ENCODE peak calls at places on chromosomes 7 and 10, in six cellular contexts. A is heart right ventricle, F is testis, U is mucosa of descending colon, E is GM23248, S is upper lobe of right lung. N is an unnamed sample. For H3K9me3, the result is how much of the 10 kb centered on the place peaks cover.

GRCh38 chr10:12943425-12943824 is 58.1 kb downstream of the CCDC3 start:
- DNase-seq in A (no peak), F (no peak), U (no peak), E (no peak), S (no peak), N (no peak)

GRCh38 chr7:134562136-134562535 is 13.2 kb downstream of the AKR1B15 start:
- DNase-seq in A (no peak), F (peak), U (no peak), E (peak), S (no peak), N (peak)

GRCh38 chr10:5944389-5945202 is 32.7 kb downstream of the IL15RA start:
- DNase-seq in A (no peak), F (peak), U (peak), E (peak), S (no peak), N (peak)

GRCh38 chr7:101915000-101915399 is 97.6 kb downstream of the CUX1 start:
- DNase-seq in A (peak), F (no peak), U (no peak), E (no peak), S (peak), N (no peak)

GRCh38 chr10:101843032-101843991 is at the start of gene KCNIP2:
- DNase-seq in A (peak), F (peak), U (no peak), E (no peak), S (peak), N (no peak)

GRCh38 chr10:110184363-110184762 is 23.0 kb upstream of the MXI1 start:
- DNase-seq in A (no peak), F (no peak), U (no peak), E (no peak), S (no peak), N (no peak)

GRCh38 chr7:127252380-127252718 is 392 bp downstream of the GRM8 start:
- DNase-seq in A (no peak), F (no peak), U (no peak), E (no peak), S (no peak), N (no peak)

GRCh38 chr7:33725111-33725510 is 180.2 kb upstream of the BMPER start:
- DNase-seq in A (no peak), F (no peak), U (no peak), E (no peak), S (no peak), N (no peak)

GRCh38 chr7:88013981-88014380 is 79.9 kb downstream of the ADAM22 start:
- DNase-seq in A (no peak), F (no peak), U (no peak), E (no peak), S (no peak), N (no peak)

GRCh38 chr7:77497079-77497478 is 40.0 kb upstream of the PTPN12 start:
- DNase-seq in A (no peak), F (no peak), U (no peak), E (no peak), S (no peak), N (no peak)

GRCh38 chr10:48466611-48467240 is 138.1 kb downstream of the ARHGAP22 start:
- DNase-seq in A (no peak), F (peak), U (no peak), E (no peak), S (peak), N (no peak)

GRCh38 chr7:104857458-104858425 is 156.3 kb upstream of the KMT2E start:
- DNase-seq in A (no peak), F (no peak), U (no peak), E (no peak), S (no peak), N (no peak)

GRCh38 chr7:32588657-32589056 is 93.4 kb downstream of the AVL9 start:
- DNase-seq in A (no peak), F (no peak), U (no peak), E (peak), S (no peak), N (peak)

GRCh38 chr7:46881507-46882127 is 700.3 kb downstream of the TNS3 start:
- DNase-seq in A (no peak), F (no peak), U (no peak), E (no peak), S (no peak), N (no peak)

GRCh38 chr10:49080071-49080470 is 35.3 kb downstream of the VSTM4 start:
- DNase-seq in A (no peak), F (peak), U (no peak), E (peak), S (peak), N (peak)

GRCh38 chr7:148834605-148835004 is 49.5 kb downstream of the EZH2 start:
- DNase-seq in A (no peak), F (no peak), U (no peak), E (no peak), S (no peak), N (no peak)

GRCh38 chr7:3649678-3650445 is 348.8 kb downstream of the SDK1 start:
- DNase-seq in A (no peak), F (no peak), U (no peak), E (no peak), S (no peak), N (no peak)

GRCh38 chr10:65194131-65194530 is 1672.9 kb downstream of the REEP3 start:
- DNase-seq in A (no peak), F (no peak), U (no peak), E (peak), S (no peak), N (no peak)

GRCh38 chr7:122143376-122143750 is 686 bp downstream of the AASS start:
- DNase-seq in A (peak), F (peak), U (peak), E (peak), S (no peak), N (peak)

GRCh38 chr10:66752714-66753113 is 173.1 kb upstream of the LRRTM3 start:
- DNase-seq in A (no peak), F (no peak), U (no peak), E (peak), S (no peak), N (no peak)

GRCh38 chr10:86169506-86170254 is 196.9 kb downstream of the GRID1 start:
- DNase-seq in A (no peak), F (no peak), U (no peak), E (no peak), S (peak), N (no peak)

GRCh38 chr7:133355325-133355708 is 102.4 kb downstream of the EXOC4 start:
- DNase-seq in A (no peak), F (no peak), U (no peak), E (peak), S (no peak), N (no peak)

GRCh38 chr10:85490431-85490830 is 876.2 kb downstream of the GRID1 start:
- DNase-seq in A (no peak), F (no peak), U (no peak), E (no peak), S (no peak), N (no peak)

GRCh38 chr7:57412618-57413017 is 37.4 kb upstream of the ZNF716 start:
- DNase-seq in A (no peak), F (no peak), U (no peak), E (no peak), S (no peak), N (no peak)
- H3K9me3 ChIP-seq in A (under half), F (under half), U (under half), E (under half), S (under half), N (under half)

GRCh38 chr10:133008736-133009135 is 66.4 kb upstream of the CFAP46 start:
- DNase-seq in A (no peak), F (no peak), U (no peak), E (no peak), S (no peak), N (no peak)
- H3K9me3 ChIP-seq in A (under half), F (under half), U (under half), E (under half), S (under half), N (under half)

DNA sequence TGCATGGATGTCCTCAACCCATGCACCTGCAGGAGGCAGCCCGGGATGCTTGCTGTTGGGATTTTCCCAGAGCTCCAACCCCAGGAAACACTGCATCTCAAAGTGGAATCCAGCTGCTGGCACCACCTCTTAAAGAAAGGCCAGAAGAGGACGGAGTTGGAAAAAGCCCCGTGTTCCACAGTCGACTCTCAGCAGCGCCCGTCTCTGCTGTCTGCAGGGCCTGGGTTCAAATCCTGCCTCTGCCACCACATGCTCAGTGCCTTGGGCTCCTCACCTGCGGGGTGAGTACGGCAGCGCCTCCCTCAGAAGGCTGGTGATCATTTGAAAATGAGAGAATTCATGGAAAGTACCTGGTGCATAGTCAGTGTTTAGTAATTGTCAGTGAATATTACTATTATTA is 65.6 kb upstream of the ZNF716 start:
- DNase-seq in A (no peak), F (no peak), U (no peak), E (no peak), S (no peak), N (no peak)
- H3K9me3 ChIP-seq in A (under half), F (under half), U (half or more), E (under half), S (under half), N (under half)

GRCh38 chr7:57177856-57178767 is 45.9 kb upstream of the ZNF479 start:
- DNase-seq in A (no peak), F (no peak), U (no peak), E (no peak), S (peak), N (no peak)

GRCh38 chr7:57181281-57181680 is 49.0 kb upstream of the ZNF479 start:
- DNase-seq in A (no peak), F (no peak), U (no peak), E (no peak), S (peak), N (no peak)

GRCh38 chr7:57182031-57182430 is 49.8 kb upstream of the ZNF479 start:
- DNase-seq in A (no peak), F (no peak), U (no peak), E (no peak), S (no peak), N (no peak)

GRCh38 chr7:57178768-57179139 is 46.5 kb upstream of the ZNF479 start:
- DNase-seq in A (no peak), F (no peak), U (no peak), E (no peak), S (peak), N (no peak)

DNA sequence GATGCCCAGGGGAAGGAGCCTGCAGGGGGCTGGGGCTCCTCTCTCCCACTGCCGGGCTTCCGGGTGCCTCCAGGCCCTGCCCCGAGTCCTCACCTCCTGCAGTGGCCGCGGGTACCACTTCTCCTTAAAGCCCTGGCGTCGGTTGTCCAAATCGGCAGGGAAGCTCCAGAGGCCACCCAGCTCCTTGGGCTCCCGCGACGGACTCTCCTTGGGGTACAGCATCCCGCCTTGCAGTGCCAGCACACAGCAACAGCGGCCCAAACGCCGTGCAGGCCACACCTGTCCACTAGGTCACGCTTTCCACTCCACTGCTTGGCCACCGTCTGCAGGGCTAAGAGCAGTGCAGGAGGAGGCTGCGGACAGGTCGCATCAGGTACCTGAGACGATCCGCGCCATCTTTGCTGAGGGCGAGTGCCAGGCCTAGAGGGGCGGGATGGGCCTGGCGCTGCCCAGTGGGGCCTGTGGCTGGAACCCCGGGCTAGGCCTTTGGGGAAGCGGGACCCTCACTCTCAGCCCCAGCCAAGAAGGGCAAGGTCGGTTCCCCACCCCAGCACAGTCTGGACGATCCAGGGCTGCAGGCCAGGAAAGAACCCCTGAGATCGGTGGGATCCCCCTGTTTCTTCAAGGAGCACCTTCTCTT is 47.7 kb upstream of the ZNF479 start:
- DNase-seq in A (no peak), F (no peak), U (no peak), E (no peak), S (peak), N (no peak)
- H3K9me3 ChIP-seq in A (under half), F (under half), U (under half), E (under half), S (under half), N (under half)

DNA sequence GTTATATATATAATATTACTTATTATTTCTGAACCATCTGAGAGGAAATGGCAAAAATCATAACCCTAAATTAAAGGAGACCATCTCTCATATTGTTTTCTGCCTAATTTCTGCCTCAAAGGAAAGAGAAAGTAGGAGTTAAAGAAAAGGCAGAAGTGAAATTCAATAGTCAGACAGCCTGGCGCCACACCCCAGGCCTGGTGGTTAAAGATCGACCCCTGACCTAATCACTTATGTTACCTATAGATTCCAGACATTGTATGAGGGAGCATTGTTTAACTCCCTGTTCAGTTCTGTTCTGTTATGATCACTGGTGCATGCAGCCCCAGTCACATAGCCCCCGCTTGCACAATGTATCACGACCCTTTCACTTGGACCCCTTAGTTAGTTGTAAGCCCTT is 24.9 kb upstream of the CHST3 start:
- DNase-seq in A (no peak), F (no peak), U (no peak), E (no peak), S (no peak), N (no peak)
- H3K9me3 ChIP-seq in A (under half), F (under half), U (under half), E (under half), S (under half), N (under half)

N was measured in thyroid gland.